ENCODE peak calls at places on chromosomes 16 and 17, in four cellular contexts. Q is hepatocyte, W is body of pancreas, O is OCI-LY7. H is an unnamed sample.

GRCh38 chr16:75064403-75065148 is 52.0 kb downstream of the LDHD start:
- DNase-seq in O (no peak), Q (peak; percentile 64), W (no peak), H (no peak)

GRCh38 chr17:45848868-45849535 is 4.3 kb downstream of the SPPL2C start:
- DNase-seq in W (no peak), Q (no peak), O (no peak), H (no peak)

GRCh38 chr16:11896776-11897175 is 19.0 kb downstream of the GSPT1 start:
- DNase-seq in W (no peak), Q (no peak), O (no peak), H (no peak)

GRCh38 chr16:54326266-54326662 is 39.7 kb upstream of the IRX3 start:
- DNase-seq in W (no peak), O (no peak), Q (no peak), H (no peak)

GRCh38 chr17:6508519-6509294 is 47.6 kb downstream of the PITPNM3 start:
- DNase-seq in W (no peak), O (no peak), Q (no peak), H (peak; percentile 64)

GRCh38 chr16:20612551-20613470 is 36.6 kb upstream of the ACSM2B start:
- DNase-seq in W (peak; percentile 89), Q (no peak), O (no peak), H (peak; percentile 30)

GRCh38 chr17:57913576-57914273 is 41.5 kb downstream of the CUEDC1 start:
- DNase-seq in W (no peak), Q (no peak), O (no peak), H (no peak)

GRCh38 chr17:43665387-43666101 is 3.8 kb upstream of the MEOX1 start:
- DNase-seq in W (no peak), Q (no peak), O (no peak), H (no peak)

GRCh38 chr17:56141046-56141839 is 12.0 kb upstream of the ANKFN1 start:
- DNase-seq in O (no peak), W (no peak), Q (no peak), H (peak; percentile 40)

GRCh38 chr16:79519448-79519847 is 81.1 kb downstream of the MAF start:
- DNase-seq in O (no peak), Q (no peak), W (peak; percentile 41), H (no peak)

GRCh38 chr17:78979780-78980623 is at the start of gene LGALS3BP:
- DNase-seq in O (no peak), Q (peak; percentile 86), W (peak; percentile 68), H (peak; percentile 95)

GRCh38 chr16:72043058-72043457 is 11.2 kb upstream of the HP start:
- DNase-seq in Q (no peak), W (no peak), O (no peak), H (no peak)

GRCh38 chr16:28131210-28131609 is 67.7 kb upstream of the GSG1L start:
- DNase-seq in O (no peak), Q (no peak), W (no peak), H (no peak)

GRCh38 chr17:27756467-27757371 is 43.6 kb downstream of the NOS2 start:
- DNase-seq in O (peak; percentile 51), Q (peak; percentile 69), W (peak; percentile 58), H (peak; percentile 62)

GRCh38 chr17:66347661-66348604 is 45.5 kb downstream of the PRKCA start:
- DNase-seq in W (no peak), O (no peak), Q (peak; percentile 35), H (peak; percentile 38)

GRCh38 chr16:50213939-50214519 is 52.3 kb upstream of the ADCY7 start:
- DNase-seq in W (no peak), O (peak; percentile 55), Q (peak; percentile 54), H (peak; percentile 67)

GRCh38 chr17:52157161-52157560 is 1.4 kb downstream of the CA10 start:
- DNase-seq in Q (no peak), O (no peak), W (no peak), H (no peak)

GRCh38 chr16:49520684-49521083 is 147.1 kb downstream of the C16orf78 start:
- DNase-seq in O (no peak), W (no peak), Q (no peak), H (no peak)

GRCh38 chr16:66925322-66925840 is at the start of gene RRAD:
- DNase-seq in Q (peak; percentile 48), O (no peak), W (no peak), H (peak; percentile 45)

GRCh38 chr17:40317345-40317873 is 8.4 kb downstream of the RARA start:
- DNase-seq in O (peak; percentile 70), W (no peak), Q (peak; percentile 74), H (peak; percentile 77)

GRCh38 chr17:82582208-82582607 is 62.7 kb downstream of the FOXK2 start:
- DNase-seq in O (no peak), W (no peak), Q (no peak), H (peak; percentile 19)

GRCh38 chr16:80718480-80719220 is 85.7 kb downstream of the CDYL2 start:
- DNase-seq in Q (no peak), O (no peak), W (peak; percentile 81), H (peak; percentile 1)

GRCh38 chr17:62692721-62693431 is 65.4 kb downstream of the MRC2 start:
- DNase-seq in W (no peak), O (no peak), Q (no peak), H (peak; percentile 54)

GRCh38 chr17:73308017-73308823 is 3.6 kb downstream of the CDC42EP4 start:
- DNase-seq in W (peak; percentile 97), O (no peak), Q (peak; percentile 93), H (peak; percentile 27)

GRCh38 chr17:27888072-27888471 is 5.1 kb downstream of the LYRM9 start:
- DNase-seq in Q (no peak), W (no peak), O (no peak), H (no peak)

GRCh38 chr17:74165811-74166365 is 37.6 kb upstream of the RPL38 start:
- DNase-seq in O (no peak), Q (no peak), W (no peak), H (no peak)

GRCh38 chr16:79850348-79850747 is 249.8 kb upstream of the MAF start:
- DNase-seq in Q (no peak), O (no peak), W (no peak), H (no peak)

GRCh38 chr16:82329070-82329469 is 159.0 kb upstream of the MPHOSPH6 start:
- DNase-seq in Q (no peak), O (no peak), W (no peak), H (no peak)

GRCh38 chr16:82322177-82322576 is 152.2 kb upstream of the MPHOSPH6 start:
- DNase-seq in Q (no peak), W (no peak), O (no peak), H (no peak)

GRCh38 chr16:82317411-82318168 is 147.6 kb upstream of the MPHOSPH6 start:
- DNase-seq in O (no peak), Q (no peak), W (peak; percentile 31), H (no peak)

GRCh38 chr16:82323171-82323570 is 153.1 kb upstream of the MPHOSPH6 start:
- DNase-seq in O (no peak), Q (no peak), W (no peak), H (no peak)
- TF ChIP-seq CTCF in O (no peak), Q (no peak), W (no peak), H (no peak)

GRCh38 chr17:3002538-3003301 is 60.7 kb downstream of the OR1D5 start:
- DNase-seq in O (peak; percentile 97), Q (no peak), W (peak; percentile 35), H (no peak)

GRCh38 chr17:3003401-3004149 is 59.8 kb downstream of the OR1D5 start:
- DNase-seq in W (peak; percentile 47), O (peak; percentile 93), Q (no peak), H (no peak)

GRCh38 chr17:3004925-3005324 is 58.5 kb downstream of the OR1D5 start:
- DNase-seq in Q (no peak), O (peak; percentile 18), W (peak; percentile 42), H (no peak)

GRCh38 chr17:3005696-3006095 is 57.7 kb downstream of the OR1D5 start:
- DNase-seq in W (no peak), O (no peak), Q (no peak), H (no peak)

GRCh38 chr17:3004150-3004801 is 59.1 kb downstream of the OR1D5 start:
- DNase-seq in W (peak; percentile 100), O (peak; percentile 80), Q (peak; percentile 97), H (peak; percentile 99)
- H3K36me3 ChIP-seq in W (no peaks in the 10 kb centered on the region), O (peaks cover 41% of the 10 kb centered on the region), Q (no peaks in the 10 kb centered on the region), H (no peaks in the 10 kb centered on the region)

DNA sequence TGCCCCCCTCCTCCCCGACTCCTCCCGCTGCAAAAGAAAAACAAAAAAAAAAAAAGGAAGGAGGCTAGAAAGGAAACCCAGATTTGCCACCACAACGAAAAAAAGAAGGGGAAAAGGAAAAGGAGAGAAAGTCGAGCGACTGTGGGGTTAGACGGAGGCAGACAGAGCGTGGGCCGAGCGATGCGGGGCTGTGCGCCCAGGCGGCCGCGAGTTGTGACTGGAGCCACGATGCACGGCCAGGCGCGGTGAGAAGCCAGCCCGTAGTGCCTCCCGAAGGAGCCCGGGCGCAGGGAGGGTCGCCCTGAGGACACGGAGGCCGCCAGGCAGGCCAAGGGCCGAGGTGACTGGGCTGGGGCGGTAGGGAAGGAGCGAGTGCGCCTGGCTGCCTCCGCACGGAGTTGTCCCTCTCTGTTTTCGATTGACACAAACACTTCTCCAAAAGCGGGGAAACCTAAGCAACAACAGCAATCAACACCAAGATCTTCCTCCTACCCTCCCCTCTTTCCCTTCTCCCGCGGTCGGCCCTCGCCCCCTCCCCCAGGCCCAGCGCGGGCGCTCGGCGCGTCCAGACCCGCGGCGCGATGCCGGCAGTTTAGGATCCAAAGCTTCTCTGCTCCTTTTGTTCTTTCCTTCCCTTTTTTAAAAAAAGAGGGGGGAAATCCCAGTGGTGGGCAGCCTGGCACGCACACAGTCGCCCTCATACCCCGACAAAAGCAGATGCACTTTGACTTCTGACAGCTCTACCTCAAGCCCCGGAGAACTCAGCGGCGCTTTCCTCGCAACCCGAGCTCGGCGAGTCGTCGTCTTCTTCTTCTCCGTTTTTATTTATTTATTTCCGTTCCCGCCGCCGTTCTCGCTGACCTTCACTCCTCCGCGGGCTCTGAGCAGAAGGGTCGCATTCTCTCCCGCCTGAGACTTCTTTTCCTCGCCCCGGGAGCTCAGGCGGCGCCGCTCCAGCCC is at the start of gene LHX1:
- DNase-seq in Q (no peak), O (no peak), W (no peak), H (peak; percentile 52)
- H3K4me1 ChIP-seq in Q (peaks cover 48% of the 10 kb centered on the region), O (no peaks in the 10 kb centered on the region), W (peaks cover 77% of the 10 kb centered on the region), H (peaks cover 26% of the 10 kb centered on the region)

GRCh38 chr16:3058173-3059030 is 7.0 kb upstream of the IL32 start:
- DNase-seq in O (peak; percentile 81), W (peak; percentile 67), Q (peak; percentile 82), H (peak; percentile 59)
- TF ChIP-seq CTCF in O (no peak), W (no peak), Q (no peak), H (no peak)

DNA sequence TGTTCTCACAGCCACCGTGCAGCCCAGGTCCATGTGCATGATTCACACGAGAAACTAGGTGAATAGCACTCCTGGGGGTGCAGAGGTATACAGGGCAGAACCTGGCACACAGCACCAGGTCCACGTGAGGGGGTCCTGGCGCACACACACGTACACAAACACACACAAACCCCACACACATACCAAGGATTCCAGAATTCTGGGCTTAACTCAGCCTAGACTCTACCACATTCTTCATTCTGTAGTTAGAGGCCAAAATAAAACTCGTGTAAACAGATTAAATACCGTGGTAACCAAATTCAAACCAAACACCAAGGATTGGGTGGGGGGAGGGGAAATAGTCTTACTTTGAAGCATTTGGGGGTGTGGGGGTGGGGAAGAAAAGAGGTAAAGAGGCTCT is 58.5 kb downstream of the XYLT1 start:
- DNase-seq in Q (no peak), O (no peak), W (peak; percentile 34), H (no peak)
- H3K36me3 ChIP-seq in Q (no peaks in the 10 kb centered on the region), O (peaks cover 32% of the 10 kb centered on the region), W (no peaks in the 10 kb centered on the region), H (no peaks in the 10 kb centered on the region)

GRCh38 chr16:84818133-84818532 is 1.7 kb upstream of the CRISPLD2 start:
- DNase-seq in O (no peak), W (no peak), Q (no peak), H (no peak)
- H3K4me1 ChIP-seq in O (no peaks in the 10 kb centered on the region), W (peaks cover 11% of the 10 kb centered on the region), Q (peaks cover 6% of the 10 kb centered on the region), H (no peaks in the 10 kb centered on the region)

GRCh38 chr16:89246903-89247733 is 29.6 kb downstream of the ZNF778 start:
- DNase-seq in O (peak; percentile 80), Q (peak; percentile 97), W (peak; percentile 90), H (peak; percentile 95)
- TF ChIP-seq CTCF in O (no peak), Q (no peak), W (no peak), H (no peak)

H was measured in cardiac muscle cell.